ENCODE peak calls at places on chromosome 21, in nine cellular contexts. One of them, this sample, is unnamed.

GRCh38 chr21:25625036-25625435 is 14.0 kb upstream of the JAM2 start:
- DNase-seq in right lobe of liver: no peak
- DNase-seq in left ventricle myocardium inferior: no peak
- DNase-seq in colonic mucosa: no peak
- DNase-seq in Peyer's patch: no peak
- DNase-seq in foreskin keratinocyte: no peak
- DNase-seq in psoas muscle: no peak
- DNase-seq in transverse colon: no peak
- DNase-seq in astrocyte: peak; percentile 28
- DNase-seq in this sample: no peak

GRCh38 chr21:33974513-33975468 is 59.2 kb upstream of the ATP5PO start:
- DNase-seq in right lobe of liver: no peak
- DNase-seq in left ventricle myocardium inferior: no peak
- DNase-seq in colonic mucosa: no peak
- DNase-seq in Peyer's patch: no peak
- DNase-seq in foreskin keratinocyte: peak; percentile 3
- DNase-seq in psoas muscle: no peak
- DNase-seq in transverse colon: no peak
- DNase-seq in astrocyte: no peak
- DNase-seq in this sample: no peak

GRCh38 chr21:26469789-26470188 is 103.3 kb downstream of the CYYR1 start:
- DNase-seq in right lobe of liver: no peak
- DNase-seq in left ventricle myocardium inferior: no peak
- DNase-seq in colonic mucosa: no peak
- DNase-seq in Peyer's patch: no peak
- DNase-seq in foreskin keratinocyte: peak; percentile 73
- DNase-seq in psoas muscle: no peak
- DNase-seq in transverse colon: no peak
- DNase-seq in astrocyte: peak; percentile 74
- DNase-seq in this sample: peak; percentile 80

GRCh38 chr21:17387030-17387617 is 125.7 kb upstream of the CXADR start:
- DNase-seq in right lobe of liver: no peak
- DNase-seq in left ventricle myocardium inferior: no peak
- DNase-seq in colonic mucosa: peak; percentile 72
- DNase-seq in Peyer's patch: peak; percentile 58
- DNase-seq in foreskin keratinocyte: no peak
- DNase-seq in psoas muscle: no peak
- DNase-seq in transverse colon: peak; percentile 30
- DNase-seq in astrocyte: peak; percentile 14
- DNase-seq in this sample: no peak

GRCh38 chr21:22409571-22409970 is 1411.4 kb downstream of the NCAM2 start:
- DNase-seq in right lobe of liver: no peak
- DNase-seq in left ventricle myocardium inferior: no peak
- DNase-seq in colonic mucosa: no peak
- DNase-seq in Peyer's patch: no peak
- DNase-seq in foreskin keratinocyte: no peak
- DNase-seq in psoas muscle: no peak
- DNase-seq in transverse colon: no peak
- DNase-seq in astrocyte: no peak
- DNase-seq in this sample: no peak

GRCh38 chr21:15042531-15042930 is 22.3 kb downstream of the NRIP1 start:
- DNase-seq in right lobe of liver: no peak
- DNase-seq in left ventricle myocardium inferior: no peak
- DNase-seq in colonic mucosa: no peak
- DNase-seq in Peyer's patch: no peak
- DNase-seq in foreskin keratinocyte: no peak
- DNase-seq in psoas muscle: no peak
- DNase-seq in transverse colon: no peak
- DNase-seq in astrocyte: no peak
- DNase-seq in this sample: no peak

GRCh38 chr21:33443174-33443573 is 36.6 kb downstream of the TMEM50B start:
- DNase-seq in right lobe of liver: no peak
- DNase-seq in left ventricle myocardium inferior: no peak
- DNase-seq in colonic mucosa: no peak
- DNase-seq in Peyer's patch: no peak
- DNase-seq in foreskin keratinocyte: no peak
- DNase-seq in psoas muscle: no peak
- DNase-seq in transverse colon: no peak
- DNase-seq in astrocyte: no peak
- DNase-seq in this sample: no peak

GRCh38 chr21:42395910-42396625 is at the start of gene TMPRSS3:
- DNase-seq in right lobe of liver: peak; percentile 23
- DNase-seq in left ventricle myocardium inferior: no peak
- DNase-seq in colonic mucosa: no peak
- DNase-seq in Peyer's patch: no peak
- DNase-seq in foreskin keratinocyte: no peak
- DNase-seq in psoas muscle: no peak
- DNase-seq in transverse colon: peak; percentile 7
- DNase-seq in astrocyte: no peak
- DNase-seq in this sample: no peak

GRCh38 chr21:16579538-16579937 is 849.8 kb downstream of the USP25 start:
- DNase-seq in right lobe of liver: no peak
- DNase-seq in left ventricle myocardium inferior: no peak
- DNase-seq in colonic mucosa: no peak
- DNase-seq in Peyer's patch: no peak
- DNase-seq in foreskin keratinocyte: no peak
- DNase-seq in psoas muscle: no peak
- DNase-seq in transverse colon: no peak
- DNase-seq in astrocyte: peak; percentile 54
- DNase-seq in this sample: no peak

GRCh38 chr21:46424062-46424591 is 34.6 kb upstream of the DIP2A start:
- DNase-seq in right lobe of liver: peak; percentile 43
- DNase-seq in left ventricle myocardium inferior: no peak
- DNase-seq in colonic mucosa: no peak
- DNase-seq in Peyer's patch: no peak
- DNase-seq in foreskin keratinocyte: no peak
- DNase-seq in psoas muscle: no peak
- DNase-seq in transverse colon: no peak
- DNase-seq in astrocyte: no peak
- DNase-seq in this sample: peak; percentile 84

GRCh38 chr21:24272527-24272938 is 1334.7 kb downstream of the MRPL39 start:
- DNase-seq in right lobe of liver: no peak
- DNase-seq in left ventricle myocardium inferior: no peak
- DNase-seq in colonic mucosa: no peak
- DNase-seq in Peyer's patch: no peak
- DNase-seq in foreskin keratinocyte: no peak
- DNase-seq in psoas muscle: no peak
- DNase-seq in transverse colon: no peak
- DNase-seq in astrocyte: no peak
- DNase-seq in this sample: no peak

GRCh38 chr21:39182484-39183271 is 573 bp downstream of the PSMG1 start:
- DNase-seq in right lobe of liver: no peak
- DNase-seq in left ventricle myocardium inferior: no peak
- DNase-seq in colonic mucosa: peak; percentile 45
- DNase-seq in Peyer's patch: no peak
- DNase-seq in foreskin keratinocyte: no peak
- DNase-seq in psoas muscle: no peak
- DNase-seq in transverse colon: peak; percentile 23
- DNase-seq in astrocyte: no peak
- DNase-seq in this sample: no peak

GRCh38 chr21:16179732-16180131 is 449.9 kb downstream of the USP25 start:
- DNase-seq in right lobe of liver: no peak
- DNase-seq in left ventricle myocardium inferior: no peak
- DNase-seq in colonic mucosa: no peak
- DNase-seq in Peyer's patch: no peak
- DNase-seq in foreskin keratinocyte: no peak
- DNase-seq in psoas muscle: no peak
- DNase-seq in transverse colon: no peak
- DNase-seq in astrocyte: peak; percentile 22
- DNase-seq in this sample: no peak

GRCh38 chr21:42790520-42790919 is 88.8 kb downstream of the WDR4 start:
- DNase-seq in right lobe of liver: no peak
- DNase-seq in left ventricle myocardium inferior: no peak
- DNase-seq in colonic mucosa: no peak
- DNase-seq in Peyer's patch: no peak
- DNase-seq in foreskin keratinocyte: no peak
- DNase-seq in psoas muscle: no peak
- DNase-seq in transverse colon: peak; percentile 41
- DNase-seq in astrocyte: no peak
- DNase-seq in this sample: no peak

GRCh38 chr21:46564391-46564790 is 40.5 kb downstream of the S100B start:
- DNase-seq in right lobe of liver: no peak
- DNase-seq in left ventricle myocardium inferior: no peak
- DNase-seq in colonic mucosa: no peak
- DNase-seq in Peyer's patch: no peak
- DNase-seq in foreskin keratinocyte: no peak
- DNase-seq in psoas muscle: no peak
- DNase-seq in transverse colon: no peak
- DNase-seq in astrocyte: no peak
- DNase-seq in this sample: peak; percentile 27

GRCh38 chr21:26011292-26011940 is 159.2 kb downstream of the APP start:
- DNase-seq in right lobe of liver: no peak
- DNase-seq in left ventricle myocardium inferior: no peak
- DNase-seq in colonic mucosa: no peak
- DNase-seq in Peyer's patch: no peak
- DNase-seq in foreskin keratinocyte: no peak
- DNase-seq in psoas muscle: no peak
- DNase-seq in transverse colon: no peak
- DNase-seq in astrocyte: no peak
- DNase-seq in this sample: no peak

GRCh38 chr21:15433091-15433490 is 296.7 kb upstream of the USP25 start:
- DNase-seq in right lobe of liver: no peak
- DNase-seq in left ventricle myocardium inferior: no peak
- DNase-seq in colonic mucosa: no peak
- DNase-seq in Peyer's patch: no peak
- DNase-seq in foreskin keratinocyte: no peak
- DNase-seq in psoas muscle: no peak
- DNase-seq in transverse colon: no peak
- DNase-seq in astrocyte: peak; percentile 63
- DNase-seq in this sample: no peak

GRCh38 chr21:34836103-34836932 is 167.5 kb downstream of the CLIC6 start:
- DNase-seq in right lobe of liver: peak; percentile 85
- DNase-seq in left ventricle myocardium inferior: no peak
- DNase-seq in colonic mucosa: no peak
- DNase-seq in Peyer's patch: peak; percentile 67
- DNase-seq in foreskin keratinocyte: no peak
- DNase-seq in psoas muscle: peak; percentile 88
- DNase-seq in transverse colon: peak; percentile 46
- DNase-seq in astrocyte: peak; percentile 100
- DNase-seq in this sample: peak; percentile 94

GRCh38 chr21:16082038-16082816 is 352.4 kb downstream of the USP25 start:
- DNase-seq in right lobe of liver: no peak
- DNase-seq in left ventricle myocardium inferior: no peak
- DNase-seq in colonic mucosa: no peak
- DNase-seq in Peyer's patch: no peak
- DNase-seq in foreskin keratinocyte: no peak
- DNase-seq in psoas muscle: no peak
- DNase-seq in transverse colon: no peak
- DNase-seq in astrocyte: no peak
- DNase-seq in this sample: no peak

DNA sequence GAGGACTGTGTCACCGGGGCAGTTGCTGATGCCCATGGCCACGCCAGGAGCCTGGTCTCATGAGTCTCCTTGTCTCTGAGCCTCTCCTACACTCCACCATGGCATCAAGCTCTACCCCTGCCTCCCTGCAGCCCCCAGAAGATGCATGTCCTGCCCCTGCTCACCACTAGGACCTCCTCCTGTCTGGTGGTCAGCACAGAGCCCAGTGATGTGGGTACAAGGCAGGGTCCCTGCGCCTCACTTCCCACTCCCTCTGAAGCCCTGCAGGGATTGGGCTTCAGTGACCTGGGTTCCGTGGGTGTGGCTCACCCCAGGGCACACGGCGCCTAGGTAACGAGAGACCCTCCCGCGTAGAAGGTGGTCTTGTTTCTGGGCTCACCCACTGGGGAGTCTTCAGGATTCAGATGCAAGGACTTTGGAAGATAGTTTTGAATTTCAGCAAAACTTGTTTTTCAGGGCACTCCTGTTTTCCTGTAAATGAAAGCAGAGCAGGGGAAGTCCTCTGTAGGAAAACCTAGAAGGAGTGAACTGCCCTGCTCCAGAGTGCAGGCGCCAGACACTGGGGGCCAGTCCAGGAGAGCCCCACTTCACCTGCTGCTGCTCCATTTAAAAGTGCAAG is 2.8 kb downstream of the COL18A1 start:
- DNase-seq in right lobe of liver: peak; percentile 46
- DNase-seq in left ventricle myocardium inferior: peak; percentile 15
- DNase-seq in colonic mucosa: no peak
- DNase-seq in Peyer's patch: no peak
- DNase-seq in foreskin keratinocyte: no peak
- DNase-seq in psoas muscle: peak; percentile 11
- DNase-seq in transverse colon: no peak
- DNase-seq in astrocyte: no peak
- DNase-seq in this sample: no peak
- H3K4me1 ChIP-seq in right lobe of liver: no peaks in the 10 kb centered on the region
- H3K4me1 ChIP-seq in left ventricle myocardium inferior: peaks cover 80% of the 10 kb centered on the region
- H3K4me1 ChIP-seq in colonic mucosa: no peaks in the 10 kb centered on the region
- H3K4me1 ChIP-seq in Peyer's patch: no peaks in the 10 kb centered on the region
- H3K4me1 ChIP-seq in foreskin keratinocyte: peaks cover 20% of the 10 kb centered on the region
- H3K4me1 ChIP-seq in psoas muscle: peaks cover 18% of the 10 kb centered on the region
- H3K4me1 ChIP-seq in transverse colon: peaks cover 11% of the 10 kb centered on the region
- H3K4me1 ChIP-seq in astrocyte: peaks cover 42% of the 10 kb centered on the region
- H3K4me1 ChIP-seq in this sample: no peaks in the 10 kb centered on the region

GRCh38 chr21:45087022-45087823 is 12.8 kb downstream of the ADARB1 start:
- DNase-seq in right lobe of liver: no peak
- DNase-seq in left ventricle myocardium inferior: no peak
- DNase-seq in colonic mucosa: no peak
- DNase-seq in Peyer's patch: no peak
- DNase-seq in foreskin keratinocyte: no peak
- DNase-seq in psoas muscle: no peak
- DNase-seq in transverse colon: no peak
- DNase-seq in astrocyte: no peak
- DNase-seq in this sample: no peak
- H3K4me1 ChIP-seq in right lobe of liver: no peaks in the 10 kb centered on the region
- H3K4me1 ChIP-seq in left ventricle myocardium inferior: peaks cover 69% of the 10 kb centered on the region
- H3K4me1 ChIP-seq in colonic mucosa: no peaks in the 10 kb centered on the region
- H3K4me1 ChIP-seq in Peyer's patch: no peaks in the 10 kb centered on the region
- H3K4me1 ChIP-seq in foreskin keratinocyte: peaks cover 8% of the 10 kb centered on the region
- H3K4me1 ChIP-seq in psoas muscle: peaks cover 13% of the 10 kb centered on the region
- H3K4me1 ChIP-seq in transverse colon: peaks cover 6% of the 10 kb centered on the region
- H3K4me1 ChIP-seq in astrocyte: no peaks in the 10 kb centered on the region
- H3K4me1 ChIP-seq in this sample: peaks cover 11% of the 10 kb centered on the region

DNA sequence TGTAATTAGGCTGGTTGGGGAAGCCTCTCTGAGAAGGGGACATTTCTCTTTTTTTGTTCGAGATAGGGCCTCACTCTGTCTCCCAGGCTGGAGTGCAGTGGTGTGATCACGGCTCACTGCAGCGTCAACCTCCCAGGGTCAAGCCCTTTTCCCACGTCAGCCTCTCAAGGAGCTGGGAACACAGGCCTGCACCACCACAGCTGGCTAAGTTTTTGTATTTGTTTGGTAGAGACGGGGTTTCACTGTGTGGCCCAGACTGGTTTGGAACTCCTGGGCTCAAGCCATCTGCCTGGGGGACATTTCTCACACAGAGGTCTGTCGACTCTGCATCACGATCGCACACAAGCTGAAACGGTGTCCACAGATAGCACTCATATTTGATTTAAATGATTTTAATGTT is 39.7 kb downstream of the HUNK start:
- DNase-seq in right lobe of liver: no peak
- DNase-seq in left ventricle myocardium inferior: no peak
- DNase-seq in colonic mucosa: no peak
- DNase-seq in Peyer's patch: no peak
- DNase-seq in foreskin keratinocyte: no peak
- DNase-seq in psoas muscle: no peak
- DNase-seq in transverse colon: no peak
- DNase-seq in astrocyte: no peak
- DNase-seq in this sample: no peak
- H3K4me1 ChIP-seq in right lobe of liver: no peaks in the 10 kb centered on the region
- H3K4me1 ChIP-seq in left ventricle myocardium inferior: no peaks in the 10 kb centered on the region
- H3K4me1 ChIP-seq in colonic mucosa: no peaks in the 10 kb centered on the region
- H3K4me1 ChIP-seq in Peyer's patch: no peaks in the 10 kb centered on the region
- H3K4me1 ChIP-seq in foreskin keratinocyte: peaks cover 8% of the 10 kb centered on the region
- H3K4me1 ChIP-seq in psoas muscle: no peaks in the 10 kb centered on the region
- H3K4me1 ChIP-seq in transverse colon: peaks cover 6% of the 10 kb centered on the region
- H3K4me1 ChIP-seq in astrocyte: peaks cover 3% of the 10 kb centered on the region
- H3K4me1 ChIP-seq in this sample: no peaks in the 10 kb centered on the region

GRCh38 chr21:31713973-31714740 is 17.8 kb downstream of the SCAF4 start:
- DNase-seq in right lobe of liver: no peak
- DNase-seq in left ventricle myocardium inferior: no peak
- DNase-seq in colonic mucosa: no peak
- DNase-seq in Peyer's patch: no peak
- DNase-seq in foreskin keratinocyte: no peak
- DNase-seq in psoas muscle: no peak
- DNase-seq in transverse colon: no peak
- DNase-seq in astrocyte: peak; percentile 33
- DNase-seq in this sample: peak; percentile 46
- H3K4me1 ChIP-seq in right lobe of liver: no peaks in the 10 kb centered on the region
- H3K4me1 ChIP-seq in left ventricle myocardium inferior: peaks cover 76% of the 10 kb centered on the region
- H3K4me1 ChIP-seq in colonic mucosa: no peaks in the 10 kb centered on the region
- H3K4me1 ChIP-seq in Peyer's patch: no peaks in the 10 kb centered on the region
- H3K4me1 ChIP-seq in foreskin keratinocyte: peaks cover 30% of the 10 kb centered on the region
- H3K4me1 ChIP-seq in psoas muscle: peaks cover 64% of the 10 kb centered on the region
- H3K4me1 ChIP-seq in transverse colon: peaks cover 9% of the 10 kb centered on the region
- H3K4me1 ChIP-seq in astrocyte: peaks cover 23% of the 10 kb centered on the region
- H3K4me1 ChIP-seq in this sample: peaks cover 36% of the 10 kb centered on the region